ENCODE peak calls at places on chromosomes 4 and X, in six cellular contexts. I is heart right ventricle, K is GM13976, R is NCI-H2081, O is LNCaP clone FGC, H is right cardiac atrium. D is an unnamed sample.

GRCh38 chr4:68850293-68850692 is 34.5 kb downstream of the UGT2B10 start:
- DNase-seq in I (no peak), K (no peak), R (no peak), O (no peak), H (no peak), D (no peak)

GRCh38 chr4:189301692-189302091 is 639.0 kb upstream of the FRG1 start:
- DNase-seq in I (no peak), K (no peak), R (no peak), O (no peak), H (no peak), D (no peak)

GRCh38 chrX:3384330-3384729 is 37.9 kb upstream of the MXRA5 start:
- DNase-seq in I (no peak), K (no peak), R (no peak), O (no peak), H (no peak), D (no peak)

GRCh38 chr4:121156822-121157769 is 7.0 kb downstream of the TNIP3 start:
- DNase-seq in I (peak), K (peak), R (no peak), O (no peak), H (peak), D (no peak)

GRCh38 chr4:171449082-171449481 is 364.1 kb upstream of the GALNTL6 start:
- DNase-seq in I (no peak), K (no peak), R (no peak), O (no peak), H (no peak), D (no peak)

GRCh38 chr4:39539026-39539690 is 11.9 kb upstream of the UGDH start:
- DNase-seq in I (no peak), K (no peak), R (no peak), O (no peak), H (no peak), D (no peak)

GRCh38 chr4:124433044-124433443 is 279.5 kb downstream of the ANKRD50 start:
- DNase-seq in I (no peak), K (no peak), R (no peak), O (no peak), H (no peak), D (no peak)

GRCh38 chrX:10597871-10598270 is 22.5 kb downstream of the MID1 start:
- DNase-seq in I (no peak), K (peak), R (peak), O (no peak), H (no peak), D (no peak)

GRCh38 chr4:7135389-7135746 is 57.0 kb upstream of the SORCS2 start:
- DNase-seq in I (peak), K (no peak), R (no peak), O (no peak), H (peak), D (no peak)

GRCh38 chrX:42976729-42977366 is 198.9 kb upstream of the PPP1R2C start:
- DNase-seq in I (no peak), K (no peak), R (no peak), O (no peak), H (no peak), D (no peak)

GRCh38 chrX:47513697-47514085 is 30.7 kb upstream of the ZNF41 start:
- DNase-seq in I (no peak), K (no peak), R (no peak), O (no peak), H (no peak), D (no peak)

GRCh38 chr4:13415068-13415785 is 68.9 kb downstream of the RAB28 start:
- DNase-seq in I (peak), K (no peak), R (no peak), O (no peak), H (peak), D (no peak)

GRCh38 chr4:2715426-2715825 is 40.7 kb downstream of the TNIP2 start:
- DNase-seq in I (no peak), K (no peak), R (no peak), O (no peak), H (no peak), D (no peak)

GRCh38 chr4:3491681-3492405 is 28.7 kb downstream of the DOK7 start:
- DNase-seq in I (no peak), K (no peak), R (no peak), O (no peak), H (peak), D (no peak)

GRCh38 chrX:148363836-148364235 is 136.6 kb upstream of the AFF2 start:
- DNase-seq in I (no peak), K (no peak), R (no peak), O (no peak), H (no peak), D (no peak)

GRCh38 chrX:48626401-48627298 is 29.4 kb downstream of the WDR13 start:
- DNase-seq in I (no peak), K (no peak), R (no peak), O (no peak), H (no peak), D (no peak)

D was measured in DMS153.